ENCODE peak calls at places on chromosomes 5 and 9, in six cellular contexts. L, K, S, H, G and P are unnamed samples.

GRCh38 chr5:52837068-52837467 is 49.4 kb downstream of the ITGA1 start:
- DNase-seq in H (no peak), K (no peak), S (no peak), G (no peak), L (no peak), P (no peak)

GRCh38 chr5:81247441-81247972 is 14.4 kb downstream of the CKMT2 start:
- DNase-seq in S (no peak), L (no peak), H (no peak), K (no peak), G (no peak), P (no peak)

GRCh38 chr5:117262607-117263131 is 688.0 kb upstream of the SEMA6A start:
- DNase-seq in L (no peak), S (no peak), G (no peak), H (no peak), K (no peak), P (no peak)

GRCh38 chr5:32044904-32045303 is 129.2 kb downstream of the GOLPH3 start:
- DNase-seq in S (no peak), K (no peak), H (no peak), G (no peak), L (no peak), P (no peak)

GRCh38 chr9:109313351-109313750 is 7.5 kb downstream of the EPB41L4B start:
- DNase-seq in G (no peak), S (no peak), L (peak; percentile 50), H (no peak), K (no peak), P (no peak)

GRCh38 chr5:136396886-136397285 is 31.5 kb upstream of the TRPC7 start:
- DNase-seq in K (no peak), S (no peak), L (no peak), H (no peak), G (no peak), P (no peak)

GRCh38 chr9:101498323-101498722 is 35.3 kb upstream of the RNF20 start:
- DNase-seq in L (no peak), H (no peak), S (no peak), K (no peak), G (no peak), P (no peak)

GRCh38 chr9:35731415-35732184 is 395 bp downstream of the TLN1 start:
- DNase-seq in H (no peak), G (no peak), K (no peak), L (peak; percentile 53), S (peak; percentile 77), P (no peak)

GRCh38 chr9:36034911-36035490 is 1.7 kb upstream of the RECK start:
- DNase-seq in K (no peak), H (no peak), S (no peak), L (no peak), G (no peak), P (no peak)

GRCh38 chr5:126878085-126878484 is 101.1 kb downstream of the LMNB1 start:
- DNase-seq in H (no peak), G (no peak), L (no peak), K (no peak), S (no peak), P (no peak)

GRCh38 chr5:132372542-132372941 is 3.0 kb downstream of the SLC22A5 start:
- DNase-seq in K (no peak), S (no peak), L (no peak), G (no peak), H (no peak), P (no peak)

GRCh38 chr9:113624721-113625120 is 161.2 kb downstream of the RGS3 start:
- DNase-seq in G (no peak), K (no peak), S (no peak), L (no peak), H (peak; percentile 60), P (no peak)

GRCh38 chr5:95862636-95863382 is 40.3 kb upstream of the GLRX start:
- DNase-seq in L (peak; percentile 96), G (no peak), K (no peak), S (no peak), H (no peak), P (no peak)

GRCh38 chr9:124197177-124198095 is 60.3 kb upstream of the NEK6 start:
- DNase-seq in H (no peak), G (no peak), K (peak; percentile 95), L (no peak), S (no peak), P (peak; percentile 95)

GRCh38 chr5:134018154-134018985 is 13.6 kb upstream of the VDAC1 start:
- DNase-seq in K (no peak), S (no peak), L (peak; percentile 91), H (no peak), G (no peak), P (no peak)

GRCh38 chr5:5077236-5077635 is 62.9 kb upstream of the ADAMTS16 start:
- DNase-seq in L (no peak), H (no peak), K (no peak), S (no peak), G (no peak), P (no peak)

GRCh38 chr5:175847503-175847902 is 23.9 kb upstream of the CPLX2 start:
- DNase-seq in H (no peak), K (no peak), G (no peak), S (peak; percentile 19), L (peak; percentile 35), P (no peak)

GRCh38 chr9:121350993-121351561 is 19.0 kb downstream of the STOM start:
- DNase-seq in L (no peak), K (no peak), G (no peak), H (peak; percentile 49), S (peak; percentile 28), P (no peak)

GRCh38 chr9:437066-438015 is 222.7 kb downstream of the DOCK8 start:
- DNase-seq in S (no peak), G (no peak), H (no peak), L (no peak), K (no peak), P (no peak)

GRCh38 chr5:120452471-120452870 is 11.6 kb upstream of the PRR16 start:
- DNase-seq in G (no peak), S (no peak), L (no peak), K (no peak), H (no peak), P (no peak)

GRCh38 chr5:120454094-120454798 is 9.9 kb upstream of the PRR16 start:
- DNase-seq in K (no peak), G (no peak), S (no peak), L (no peak), H (no peak), P (no peak)

GRCh38 chr5:120463026-120463770 is 902 bp upstream of the PRR16 start:
- DNase-seq in L (no peak), H (no peak), S (no peak), K (no peak), G (no peak), P (no peak)

DNA sequence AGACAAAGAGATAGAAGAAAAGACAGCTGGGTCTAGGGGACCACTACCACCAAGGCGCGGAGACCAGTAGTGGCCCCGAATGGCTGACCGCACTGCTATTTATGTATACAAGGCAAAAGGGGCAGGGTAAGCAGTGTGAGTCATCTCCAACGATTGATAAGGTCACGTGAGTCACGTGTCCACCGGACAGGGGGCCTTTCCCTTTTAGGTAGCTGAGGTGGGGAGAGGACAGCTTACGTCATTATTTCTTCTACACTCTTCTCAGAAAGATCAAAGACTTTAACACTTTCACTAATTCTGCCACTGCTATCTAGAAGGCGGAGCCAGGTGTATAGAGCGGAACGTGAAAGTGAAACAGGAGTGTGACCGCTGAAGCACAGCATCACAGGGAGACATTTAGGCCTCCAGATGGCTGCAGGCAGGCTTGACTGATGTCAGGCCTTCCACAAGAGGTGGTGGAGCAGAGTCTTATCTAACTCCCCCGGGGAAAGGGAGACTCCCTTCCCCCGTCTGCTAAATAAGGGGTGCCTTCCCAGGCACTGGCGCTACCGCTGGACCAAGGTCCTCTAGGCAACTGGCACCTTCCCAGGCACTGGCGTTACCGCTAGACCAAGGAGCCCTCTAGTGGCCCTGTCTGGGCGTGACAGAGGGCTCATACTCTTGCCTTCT is 6.1 kb upstream of the PRR16 start:
- DNase-seq in S (no peak), K (peak; percentile 85), L (peak; percentile 46), H (no peak), G (peak; percentile 13), P (peak; percentile 52)
- TF ChIP-seq GABPA in S (no peak), K (no peak), L (no peak), H (no peak), G (no peak), P (no peak)

GRCh38 chr5:160048131-160048530 is 39.2 kb downstream of the TTC1 start:
- DNase-seq in G (no peak), H (no peak), K (no peak), L (no peak), S (no peak), P (no peak)

GRCh38 chr5:160049099-160049498 is 40.2 kb downstream of the TTC1 start:
- DNase-seq in K (no peak), G (no peak), L (no peak), H (no peak), S (no peak), P (no peak)

GRCh38 chr5:160054831-160055230 is 45.9 kb downstream of the TTC1 start:
- DNase-seq in H (no peak), G (no peak), L (no peak), S (peak; percentile 33), K (no peak), P (no peak)

GRCh38 chr5:160054047-160054446 is 45.1 kb downstream of the TTC1 start:
- DNase-seq in S (no peak), G (no peak), K (no peak), H (no peak), L (no peak), P (no peak)
- TF ChIP-seq GABPA in S (no peak), G (no peak), K (no peak), H (no peak), L (no peak), P (no peak)

DNA sequence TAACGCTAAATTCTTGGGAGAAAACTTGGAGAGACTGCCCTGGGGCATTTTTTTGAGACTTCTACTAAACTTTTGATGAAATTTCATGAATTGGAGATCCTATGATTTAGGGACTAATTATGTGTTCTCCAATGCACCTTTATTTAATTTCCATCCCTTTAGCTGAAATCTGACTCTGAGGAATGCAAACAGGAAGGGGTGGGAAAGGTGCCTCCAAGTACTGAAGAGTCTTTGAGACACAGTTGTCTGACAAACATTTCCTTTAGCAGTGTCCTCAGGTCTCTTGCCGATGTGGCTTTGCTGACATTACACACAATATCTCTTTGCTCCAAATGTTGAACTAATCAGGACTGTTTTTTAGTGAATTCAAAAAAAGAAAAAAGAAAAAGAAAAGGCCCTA is 76.9 kb downstream of the LIX1 start:
- DNase-seq in L (no peak), S (no peak), G (no peak), K (no peak), H (no peak), P (no peak)
- TF ChIP-seq GABPA in L (no peak), S (no peak), G (no peak), K (no peak), H (no peak), P (no peak)

DNA sequence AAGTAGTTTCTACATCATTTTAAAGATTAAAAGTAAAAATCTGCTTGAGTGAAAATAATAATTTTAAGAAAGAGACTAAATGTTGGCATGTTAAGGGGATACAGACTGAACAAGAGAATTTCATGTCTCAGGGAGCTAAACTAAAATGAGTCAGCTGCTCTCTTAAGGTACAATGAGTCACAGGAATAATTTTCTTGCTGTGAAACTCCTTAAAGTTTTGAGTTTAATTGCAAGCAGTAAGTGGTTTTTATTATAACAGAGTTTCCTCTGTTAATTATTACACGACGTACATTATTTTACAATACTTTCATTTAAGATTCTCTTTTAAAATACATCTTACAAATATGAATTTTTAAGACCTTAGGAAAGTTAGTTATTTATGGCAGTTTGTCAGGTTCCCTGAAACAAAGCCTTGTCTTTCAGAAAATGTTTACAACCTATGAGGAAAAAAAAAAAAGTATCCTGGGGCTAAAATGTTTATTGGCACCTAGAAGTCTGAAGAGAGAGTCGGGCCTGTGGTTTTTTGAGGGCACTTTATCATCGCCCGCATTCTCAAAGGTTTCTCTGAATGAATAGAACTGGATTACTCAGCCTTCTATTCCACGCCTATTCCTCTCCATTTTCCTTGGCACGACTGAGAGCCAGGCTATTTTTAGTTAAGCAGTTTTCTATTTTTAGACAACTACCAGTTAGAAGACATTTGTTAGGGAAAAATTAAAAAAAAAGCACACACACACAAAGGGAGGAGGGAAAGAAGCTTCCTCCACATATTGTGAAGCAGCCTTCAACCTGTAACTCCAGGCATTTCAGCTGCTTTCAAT is 97.4 kb downstream of the MEF2C start:
- DNase-seq in S (no peak), L (no peak), H (no peak), K (peak; percentile 43), G (peak; percentile 5), P (no peak)
- TF ChIP-seq GABPA in S (no peak), L (no peak), H (no peak), K (no peak), G (no peak), P (no peak)